ENCODE peak calls at places on chromosomes 4 and X, in six cellular contexts. M is heart left ventricle, T is body of pancreas, S is HCT116, Y is kidney, D is left lung. K is an unnamed sample.

GRCh38 chr4:143307536-143307935 is 29.1 kb upstream of the GAB1 start:
- DNase-seq in M (no peak), T (no peak), S (no peak), Y (no peak), D (no peak), K (no peak)

GRCh38 chr4:52111995-52112394 is 60.9 kb downstream of the SPATA18 start:
- DNase-seq in M (no peak), T (no peak), S (no peak), Y (no peak), D (no peak), K (no peak)

GRCh38 chr4:7034262-7035081 is 8.7 kb upstream of the TADA2B start:
- DNase-seq in M (no peak), T (peak; percentile 76), S (no peak), Y (no peak), D (no peak), K (no peak)

GRCh38 chr4:52366625-52367024 is 292.5 kb downstream of the USP46 start:
- DNase-seq in M (no peak), T (no peak), S (no peak), Y (no peak), D (no peak), K (no peak)

GRCh38 chr4:48943387-48943786 is 36.8 kb upstream of the OCIAD2 start:
- DNase-seq in M (no peak), T (no peak), S (peak; percentile 57), Y (no peak), D (no peak), K (no peak)

GRCh38 chr4:108171541-108172230 is 3.0 kb upstream of the LEF1 start:
- DNase-seq in M (no peak), T (no peak), S (no peak), Y (no peak), D (peak; percentile 75), K (no peak)

GRCh38 chrX:11664211-11664888 is 1.4 kb downstream of the ARHGAP6 start:
- DNase-seq in M (no peak), T (peak; percentile 5), S (no peak), Y (peak; percentile 75), D (peak; percentile 27), K (no peak)

GRCh38 chr4:90137545-90137944 is 10.4 kb downstream of the CCSER1 start:
- DNase-seq in M (no peak), T (no peak), S (no peak), Y (no peak), D (no peak), K (no peak)

GRCh38 chr4:175946472-175947116 is 119.0 kb upstream of the WDR17 start:
- DNase-seq in M (no peak), T (no peak), S (no peak), Y (peak; percentile 49), D (no peak), K (no peak)

GRCh38 chrX:127129510-127129909 is 310.0 kb downstream of the PRR32 start:
- DNase-seq in M (no peak), T (no peak), S (no peak), Y (no peak), D (peak; percentile 6), K (no peak)

GRCh38 chrX:129496625-129497024 is 26.7 kb downstream of the SMARCA1 start:
- DNase-seq in M (no peak), T (no peak), S (no peak), Y (no peak), D (no peak), K (no peak)

GRCh38 chrX:48720580-48721240 is 24.2 kb downstream of the SUV39H1 start:
- DNase-seq in M (no peak), T (no peak), S (no peak), Y (no peak), D (no peak), K (no peak)

DNA sequence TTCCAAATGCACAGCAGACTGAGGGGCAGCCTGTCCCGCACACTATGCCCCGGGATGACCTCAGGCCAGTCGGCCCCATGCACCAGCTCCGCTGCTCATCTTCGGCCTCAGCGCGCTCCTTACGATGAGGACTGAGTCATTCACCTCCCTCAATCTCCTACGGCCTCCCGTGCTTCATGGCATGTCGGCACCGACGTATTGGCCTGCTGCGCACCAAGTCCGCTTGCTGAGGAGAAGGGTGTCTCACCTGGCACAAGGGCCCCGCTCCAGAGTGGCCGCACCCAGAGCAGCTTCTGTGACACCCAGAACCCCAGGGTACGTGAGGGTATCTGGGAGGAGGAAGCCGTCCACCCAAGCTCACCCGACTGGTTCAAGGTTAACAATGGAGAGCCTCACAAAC is 35.5 kb downstream of the GAK start:
- DNase-seq in M (no peak), T (no peak), S (no peak), Y (peak; percentile 53), D (peak; percentile 47), K (no peak)
- H3K36me3 ChIP-seq in M (no peaks in the 10 kb centered on the region), T (peaks cover 4% of the 10 kb centered on the region), S (peaks cover 2% of the 10 kb centered on the region), Y (peaks cover 10% of the 10 kb centered on the region), D (peaks cover 99% of the 10 kb centered on the region), K (peaks cover 46% of the 10 kb centered on the region)

GRCh38 chr4:727576-727975 is 21.9 kb downstream of the PCGF3 start:
- DNase-seq in M (no peak), T (no peak), S (no peak), Y (no peak), D (no peak), K (no peak)

GRCh38 chr4:726816-727215 is 21.2 kb downstream of the PCGF3 start:
- DNase-seq in M (peak; percentile 48), T (no peak), S (no peak), Y (no peak), D (peak; percentile 61), K (no peak)

GRCh38 chr4:732480-732879 is 26.8 kb downstream of the PCGF3 start:
- DNase-seq in M (peak; percentile 37), T (no peak), S (no peak), Y (no peak), D (peak; percentile 69), K (no peak)

GRCh38 chr4:730511-730910 is 24.9 kb downstream of the PCGF3 start:
- DNase-seq in M (no peak), T (no peak), S (no peak), Y (no peak), D (peak; percentile 68), K (no peak)

GRCh38 chr4:729336-730315 is 24.0 kb downstream of the PCGF3 start:
- DNase-seq in M (no peak), T (no peak), S (no peak), Y (no peak), D (peak; percentile 63), K (no peak)
- H3K36me3 ChIP-seq in M (no peaks in the 10 kb centered on the region), T (no peaks in the 10 kb centered on the region), S (peaks cover 14% of the 10 kb centered on the region), Y (peaks cover 8% of the 10 kb centered on the region), D (peaks cover 39% of the 10 kb centered on the region), K (peaks cover 34% of the 10 kb centered on the region)

DNA sequence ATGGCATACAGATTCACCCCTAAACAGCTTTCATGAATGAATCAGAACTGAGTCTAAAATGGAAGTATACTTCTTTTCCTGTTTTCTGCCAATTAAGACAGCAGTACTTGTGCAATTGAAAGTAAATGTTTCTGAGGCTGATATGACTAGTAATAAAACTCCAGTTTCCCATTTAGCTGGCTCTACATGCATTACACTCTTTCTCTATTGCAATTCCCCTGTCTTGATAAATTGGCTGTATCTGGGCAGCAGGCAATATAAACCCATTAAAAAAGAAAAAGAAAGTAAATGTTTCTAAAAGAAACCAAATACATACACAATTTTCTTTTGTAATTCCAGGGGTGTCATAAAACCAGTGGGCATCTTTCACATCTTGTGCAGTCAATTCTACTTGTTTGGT is 4.6 kb downstream of the NOA1 start:
- DNase-seq in M (no peak), T (no peak), S (no peak), Y (no peak), D (no peak), K (no peak)
- H3K36me3 ChIP-seq in M (no peaks in the 10 kb centered on the region), T (peaks cover 19% of the 10 kb centered on the region), S (peaks cover 38% of the 10 kb centered on the region), Y (peaks cover 18% of the 10 kb centered on the region), D (peaks cover 71% of the 10 kb centered on the region), K (peaks cover 56% of the 10 kb centered on the region)

GRCh38 chrX:19548279-19548678 is 33.0 kb upstream of the MAP3K15 start:
- DNase-seq in M (no peak), T (no peak), S (no peak), Y (no peak), D (no peak), K (no peak)

GRCh38 chrX:19545651-19546050 is 30.3 kb upstream of the MAP3K15 start:
- DNase-seq in M (no peak), T (no peak), S (no peak), Y (no peak), D (no peak), K (no peak)

GRCh38 chrX:19548934-19549333 is 33.6 kb upstream of the MAP3K15 start:
- DNase-seq in M (no peak), T (no peak), S (no peak), Y (no peak), D (no peak), K (no peak)

GRCh38 chrX:19552793-19553192 is 37.5 kb upstream of the MAP3K15 start:
- DNase-seq in M (no peak), T (no peak), S (no peak), Y (no peak), D (no peak), K (no peak)

GRCh38 chrX:19549838-19550237 is 34.5 kb upstream of the MAP3K15 start:
- DNase-seq in M (no peak), T (no peak), S (no peak), Y (no peak), D (no peak), K (no peak)
- H3K36me3 ChIP-seq in M (no peaks in the 10 kb centered on the region), T (no peaks in the 10 kb centered on the region), S (no peaks in the 10 kb centered on the region), Y (no peaks in the 10 kb centered on the region), D (peaks cover 16% of the 10 kb centered on the region), K (no peaks in the 10 kb centered on the region)

GRCh38 chrX:71492086-71493065 is 40.5 kb upstream of the OGT start:
- DNase-seq in M (peak; percentile 77), T (peak; percentile 54), S (no peak), Y (peak; percentile 82), D (peak; percentile 86), K (peak; percentile 60)

GRCh38 chrX:71489540-71489939 is 43.4 kb upstream of the OGT start:
- DNase-seq in M (no peak), T (no peak), S (no peak), Y (no peak), D (no peak), K (no peak)

GRCh38 chrX:71487814-71488213 is 45.1 kb upstream of the OGT start:
- DNase-seq in M (no peak), T (no peak), S (no peak), Y (no peak), D (no peak), K (no peak)

GRCh38 chrX:71496476-71496875 is 36.4 kb upstream of the OGT start:
- DNase-seq in M (no peak), T (no peak), S (no peak), Y (no peak), D (no peak), K (no peak)

DNA sequence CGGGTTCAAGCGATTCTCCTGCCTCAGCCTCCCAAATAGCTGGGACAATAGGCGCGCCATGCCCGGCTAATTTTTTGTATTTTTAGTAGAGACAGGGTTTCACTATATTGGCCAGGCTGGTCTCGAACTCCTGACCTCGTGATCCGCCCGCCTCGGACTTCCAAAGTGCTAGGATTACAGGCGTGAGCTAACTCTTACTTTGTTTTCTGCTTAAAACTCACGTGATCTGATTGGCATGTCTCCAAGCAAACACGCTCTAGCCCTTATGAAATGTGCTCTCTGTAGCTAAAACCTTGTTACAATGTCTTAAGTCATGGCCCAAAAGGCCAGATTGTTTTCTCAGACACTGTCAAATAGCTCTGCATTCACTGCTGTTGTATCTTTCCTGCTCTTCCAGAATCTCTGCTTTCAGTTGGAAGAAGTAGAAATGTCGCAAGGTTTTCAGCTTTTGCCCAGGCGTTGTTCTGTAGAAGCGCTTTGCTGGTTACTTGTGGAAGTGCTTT is 39.7 kb upstream of the OGT start:
- DNase-seq in M (no peak), T (peak; percentile 20), S (no peak), Y (no peak), D (no peak), K (no peak)
- H3K36me3 ChIP-seq in M (no peaks in the 10 kb centered on the region), T (no peaks in the 10 kb centered on the region), S (no peaks in the 10 kb centered on the region), Y (no peaks in the 10 kb centered on the region), D (no peaks in the 10 kb centered on the region), K (no peaks in the 10 kb centered on the region)